ENCODE peak calls at places on chromosomes 16 and 17, in seven cellular contexts. W is CD4-positive, alpha-beta T cell; P is colonic mucosa; A is thoracic aorta; Q is kidney epithelial cell; G is HFFc6; B is AG04449. U is an unnamed sample.

GRCh38 chr16:642189-643049 is 791 bp downstream of the MCRIP2 start:
- DNase-seq in W (no peak), P (peak), A (no peak), Q (no peak), G (no peak), B (no peak), U (no peak)

GRCh38 chr16:426115-426905 is 861 bp downstream of the RAB11FIP3 start:
- DNase-seq in W (no peak), P (peak), A (no peak), Q (no peak), G (no peak), B (no peak), U (no peak)

GRCh38 chr17:15351487-15351840 is 10.1 kb upstream of the TEKT3 start:
- DNase-seq in W (no peak), P (no peak), A (no peak), Q (no peak), G (no peak), B (no peak), U (no peak)

GRCh38 chr17:44417553-44417952 is 28.1 kb upstream of the ITGA2B start:
- DNase-seq in W (no peak), P (no peak), A (no peak), Q (peak), G (peak), B (peak), U (no peak)

GRCh38 chr17:82932146-82933005 is 92.6 kb upstream of the ZNF750 start:
- DNase-seq in W (no peak), P (no peak), A (no peak), Q (no peak), G (no peak), B (no peak), U (no peak)

GRCh38 chr17:70022175-70022574 is 52.9 kb upstream of the KCNJ16 start:
- DNase-seq in W (no peak), P (no peak), A (no peak), Q (no peak), G (peak), B (no peak), U (no peak)

GRCh38 chr16:86334062-86334461 is 176.3 kb upstream of the FOXF1 start:
- DNase-seq in W (no peak), P (no peak), A (no peak), Q (no peak), G (no peak), B (no peak), U (no peak)

GRCh38 chr16:89080251-89080853 is 13.3 kb upstream of the ACSF3 start:
- DNase-seq in W (no peak), P (no peak), A (no peak), Q (no peak), G (no peak), B (no peak), U (no peak)

GRCh38 chr17:79155701-79156100 is 81.1 kb downstream of the ENGASE start:
- DNase-seq in W (no peak), P (no peak), A (no peak), Q (no peak), G (no peak), B (no peak), U (no peak)

GRCh38 chr16:25118851-25119584 is 7.5 kb downstream of the LCMT1 start:
- DNase-seq in W (no peak), P (no peak), A (no peak), Q (no peak), G (no peak), B (no peak), U (no peak)

GRCh38 chr16:66752958-66753357 is 1.5 kb upstream of the DYNC1LI2 start:
- DNase-seq in W (no peak), P (no peak), A (no peak), Q (no peak), G (no peak), B (no peak), U (no peak)

GRCh38 chr17:19024101-19025078 is 19.8 kb upstream of the FAM83G start:
- DNase-seq in W (no peak), P (no peak), A (no peak), Q (no peak), G (peak), B (no peak), U (no peak)

GRCh38 chr16:88071908-88072307 is 120.7 kb downstream of the BANP start:
- DNase-seq in W (no peak), P (no peak), A (no peak), Q (no peak), G (no peak), B (no peak), U (no peak)

GRCh38 chr17:61139219-61139618 is 260.4 kb upstream of the TBX2 start:
- DNase-seq in W (peak), P (peak), A (no peak), Q (no peak), G (peak), B (peak), U (no peak)

GRCh38 chr17:33322063-33322462 is 29.0 kb upstream of the ASIC2 start:
- DNase-seq in W (no peak), P (no peak), A (no peak), Q (no peak), G (no peak), B (no peak), U (no peak)

GRCh38 chr17:14756469-14756868 is 455.6 kb downstream of the HS3ST3B1 start:
- DNase-seq in W (no peak), P (no peak), A (no peak), Q (no peak), G (no peak), B (no peak), U (no peak)

GRCh38 chr16:69186642-69187386 is at the start of gene SNTB2:
- DNase-seq in W (peak), P (peak), A (peak), Q (no peak), G (peak), B (no peak), U (peak)
- TF ChIP-seq CTCF in W (no peak), P (no peak), A (no peak), Q (no peak), G (no peak), B (no peak), U (no peak)

GRCh38 chr17:17776889-17777288 is 59.9 kb downstream of the SREBF1 start:
- DNase-seq in W (no peak), P (no peak), A (no peak), Q (no peak), G (no peak), B (no peak), U (no peak)
- TF ChIP-seq CTCF in W (no peak), P (no peak), A (no peak), Q (no peak), G (no peak), B (no peak), U (no peak)

GRCh38 chr17:56489980-56490379 is 103.5 kb upstream of the NOG start:
- DNase-seq in W (no peak), P (no peak), A (no peak), Q (no peak), G (no peak), B (no peak), U (no peak)
- TF ChIP-seq CTCF in W (no peak), P (no peak), A (no peak), Q (no peak), G (no peak), B (no peak), U (no peak)

GRCh38 chr17:49873926-49874325 is 26.1 kb upstream of the TAC4 start:
- DNase-seq in W (no peak), P (no peak), A (no peak), Q (no peak), G (no peak), B (no peak), U (no peak)

GRCh38 chr17:49872776-49873377 is 25.0 kb upstream of the TAC4 start:
- DNase-seq in W (no peak), P (no peak), A (no peak), Q (no peak), G (no peak), B (no peak), U (no peak)

GRCh38 chr17:49874911-49875310 is 27.0 kb upstream of the TAC4 start:
- DNase-seq in W (no peak), P (no peak), A (no peak), Q (no peak), G (no peak), B (no peak), U (no peak)

GRCh38 chr17:49875690-49876089 is 27.8 kb upstream of the TAC4 start:
- DNase-seq in W (no peak), P (no peak), A (no peak), Q (no peak), G (no peak), B (no peak), U (no peak)

DNA sequence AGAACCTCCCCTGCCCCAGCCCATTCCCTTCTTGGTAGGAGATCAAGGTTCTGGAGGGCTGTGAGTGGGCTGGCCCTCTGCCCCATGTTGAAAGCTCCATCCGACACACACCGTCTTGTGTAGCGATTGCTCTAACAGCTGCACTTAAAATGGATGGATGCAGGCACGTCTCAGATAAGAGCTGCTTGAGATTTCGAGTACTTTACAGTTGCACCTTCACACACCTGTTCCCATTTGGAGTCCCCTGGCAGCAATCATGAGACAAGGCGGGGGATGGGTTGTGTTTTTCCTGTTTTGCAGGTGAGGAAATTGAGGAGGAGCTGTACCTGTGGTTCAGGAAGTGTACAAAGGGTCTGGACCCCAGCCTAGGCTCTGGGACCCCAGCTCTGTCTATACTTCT is 25.6 kb upstream of the TAC4 start:
- DNase-seq in W (no peak), P (no peak), A (no peak), Q (no peak), G (no peak), B (no peak), U (no peak)
- TF ChIP-seq CTCF in W (no peak), P (no peak), A (no peak), Q (no peak), G (no peak), B (no peak), U (no peak)

U was measured in omental fat pad.